ENCODE peak calls at places on chromosomes 6 and 20, in four cellular contexts. L is dermis microvascular lymphatic vessel endothelial cell, U is kidney epithelial cell, E is EL. Q is an unnamed sample.

GRCh38 chr20:63751471-63752271 is 12.1 kb downstream of the SLC2A4RG start:
- DNase-seq in E (no peak), L (no peak), U (no peak), Q (no peak)

GRCh38 chr20:29878281-29878741 is 1379.2 kb upstream of the DEFB115 start:
- DNase-seq in L (no peak), E (no peak), U (no peak), Q (no peak)

GRCh38 chr20:37948956-37949355 is 46.0 kb downstream of the VSTM2L start:
- DNase-seq in L (no peak), U (no peak), E (no peak), Q (no peak)

GRCh38 chr20:50434653-50435396 is 75.4 kb upstream of the PTPN1 start:
- DNase-seq in L (no peak), E (peak), U (no peak), Q (no peak)

GRCh38 chr20:57070296-57070695 is 196.1 kb downstream of the BMP7 start:
- DNase-seq in E (no peak), L (no peak), U (no peak), Q (no peak)

GRCh38 chr6:138509371-138509770 is 10.1 kb upstream of the NHSL1 start:
- DNase-seq in E (peak), U (no peak), L (peak), Q (peak)

GRCh38 chr6:33075568-33076405 is at the start of gene HLA-DPB1:
- DNase-seq in E (peak), U (no peak), L (peak), Q (peak)

GRCh38 chr6:157217894-157218370 is 105.4 kb downstream of the TMEM242 start:
- DNase-seq in U (no peak), E (no peak), L (no peak), Q (no peak)

GRCh38 chr6:38177885-38178583 is 358.5 kb downstream of the ZFAND3 start:
- DNase-seq in L (no peak), E (no peak), U (no peak), Q (no peak)

GRCh38 chr6:10521104-10521808 is at the start of gene GCNT2:
- DNase-seq in E (peak), U (no peak), L (peak), Q (peak)

GRCh38 chr20:36274248-36274841 is 31.8 kb upstream of the DLGAP4 start:
- DNase-seq in E (no peak), L (no peak), U (no peak), Q (no peak)

GRCh38 chr6:30075987-30076311 is 380 bp upstream of the RNF39 start:
- DNase-seq in E (no peak), L (no peak), U (no peak), Q (no peak)

GRCh38 chr20:2379511-2380229 is 1.0 kb upstream of the TGM6 start:
- DNase-seq in U (no peak), E (no peak), L (no peak), Q (no peak)

GRCh38 chr6:169034523-169035167 is 219.0 kb downstream of the THBS2 start:
- DNase-seq in U (no peak), E (peak), L (no peak), Q (no peak)

GRCh38 chr20:23225407-23226060 is 125.1 kb upstream of the NXT1 start:
- DNase-seq in U (no peak), L (no peak), E (peak), Q (peak)

GRCh38 chr20:32621071-32621913 is 36.2 kb upstream of the NOL4L start:
- DNase-seq in U (no peak), L (no peak), E (no peak), Q (no peak)

GRCh38 chr20:34069341-34070078 is 42.5 kb downstream of the EIF2S2 start:
- DNase-seq in L (peak), E (peak), U (peak), Q (peak)

GRCh38 chr6:11278207-11278559 is 45.7 kb upstream of the NEDD9 start:
- DNase-seq in U (no peak), E (no peak), L (no peak), Q (no peak)

GRCh38 chr6:42393339-42393738 is 58.4 kb downstream of the TRERF1 start:
- DNase-seq in E (no peak), L (no peak), U (no peak), Q (no peak)

GRCh38 chr6:152603911-152604310 is 33.3 kb downstream of the SYNE1 start:
- DNase-seq in L (no peak), E (no peak), U (no peak), Q (no peak)

GRCh38 chr6:138403324-138403800 is 661 bp upstream of the HEBP2 start:
- DNase-seq in U (no peak), L (peak), E (peak), Q (peak)

GRCh38 chr6:34901930-34902329 is 12.9 kb downstream of the ANKS1A start:
- DNase-seq in U (no peak), L (no peak), E (peak), Q (no peak)

GRCh38 chr20:49278036-49278816 is at the start of gene ZNFX1:
- DNase-seq in U (peak), L (peak), E (peak), Q (peak)

GRCh38 chr6:134122775-134123174 is 70.4 kb upstream of the SLC2A12 start:
- DNase-seq in U (no peak), L (no peak), E (no peak), Q (no peak)

Q was measured in lung microvascular endothelial cell.